ENCODE peak calls at places on chromosome 4, in eight cellular contexts. Y, V, U, N, G, R, P and S are unnamed samples.

GRCh38 chr4:88949605-88950004 is 107.4 kb downstream of the FAM13A start:
- DNase-seq in G (no peak), P (no peak), U (no peak), V (no peak), N (no peak), Y (no peak), R (no peak), S (no peak)

GRCh38 chr4:53361451-53361850 is 4.4 kb downstream of the SCFD2 start:
- DNase-seq in U (peak), G (no peak), P (no peak), N (no peak), V (no peak), R (peak), Y (no peak), S (no peak)

GRCh38 chr4:141860974-141861373 is 224.6 kb downstream of the IL15 start:
- DNase-seq in Y (no peak), P (no peak), N (no peak), G (no peak), V (no peak), U (no peak), R (no peak), S (no peak)

GRCh38 chr4:98653890-98654867 is 4.2 kb downstream of the TSPAN5 start:
- DNase-seq in V (no peak), R (peak), U (peak), P (no peak), Y (no peak), N (no peak), G (no peak), S (no peak)

GRCh38 chr4:45438047-45438446 is 685.8 kb downstream of the GABRG1 start:
- DNase-seq in N (no peak), P (no peak), Y (no peak), U (no peak), V (no peak), G (no peak), R (no peak), S (no peak)

GRCh38 chr4:173626277-173626676 is 96.2 kb upstream of the HAND2 start:
- DNase-seq in Y (no peak), N (no peak), U (no peak), V (no peak), G (no peak), R (no peak), P (no peak), S (no peak)

GRCh38 chr4:106041294-106042002 is 146.2 kb downstream of the NPNT start:
- DNase-seq in U (no peak), G (no peak), P (no peak), Y (no peak), R (no peak), V (no peak), N (no peak), S (no peak)

GRCh38 chr4:7278071-7278765 is 85.9 kb downstream of the SORCS2 start:
- DNase-seq in U (no peak), V (no peak), G (no peak), P (no peak), N (no peak), R (no peak), Y (no peak), S (no peak)

GRCh38 chr4:16092682-16093319 is 9.0 kb upstream of the PROM1 start:
- DNase-seq in Y (no peak), V (no peak), P (no peak), N (no peak), R (no peak), U (no peak), G (no peak), S (no peak)

GRCh38 chr4:102174800-102175199 is 170.5 kb downstream of the SLC39A8 start:
- DNase-seq in P (no peak), G (peak), N (no peak), R (peak), Y (no peak), U (no peak), V (no peak), S (no peak)

GRCh38 chr4:128570380-128570779 is 239.1 kb upstream of the JADE1 start:
- DNase-seq in V (no peak), Y (peak), U (peak), P (no peak), G (no peak), N (peak), R (peak), S (no peak)

GRCh38 chr4:55381502-55381901 is 14.3 kb upstream of the TMEM165 start:
- DNase-seq in U (no peak), P (no peak), N (no peak), R (no peak), V (no peak), G (peak), Y (no peak), S (no peak)

GRCh38 chr4:25370242-25370641 is 6.8 kb upstream of the ANAPC4 start:
- DNase-seq in Y (no peak), G (no peak), U (no peak), R (no peak), V (no peak), P (no peak), N (no peak), S (no peak)

GRCh38 chr4:3283483-3283882 is 9.3 kb upstream of the RGS12 start:
- DNase-seq in Y (no peak), V (no peak), G (no peak), N (no peak), R (no peak), P (no peak), U (no peak), S (no peak)

GRCh38 chr4:89755210-89755609 is 81.8 kb downstream of the SNCA start:
- DNase-seq in V (no peak), P (no peak), R (no peak), G (no peak), U (no peak), N (no peak), Y (no peak), S (no peak)

GRCh38 chr4:172042714-172043114 is 229.5 kb downstream of the GALNTL6 start:
- DNase-seq in R (no peak), P (no peak), N (no peak), U (no peak), V (no peak), G (peak), Y (no peak), S (no peak)

GRCh38 chr4:106502106-106502699 is 133.6 kb upstream of the GIMD1 start:
- DNase-seq in G (peak), V (peak), N (peak), U (peak), P (peak), Y (no peak), R (peak), S (peak)

GRCh38 chr4:109730294-109731051 is 603 bp upstream of the PLA2G12A start:
- DNase-seq in V (no peak), U (peak), Y (peak), R (peak), G (peak), N (peak), P (peak), S (no peak)

GRCh38 chr4:40458683-40459082 is 123.5 kb downstream of the CHRNA9 start:
- DNase-seq in U (no peak), P (no peak), N (no peak), R (no peak), G (no peak), Y (no peak), V (no peak), S (no peak)

GRCh38 chr4:30600246-30600645 is 119.9 kb upstream of the PCDH7 start:
- DNase-seq in Y (no peak), P (no peak), U (no peak), N (no peak), V (no peak), R (no peak), G (peak), S (no peak)

GRCh38 chr4:95465010-95465409 is 83.8 kb downstream of the UNC5C start:
- DNase-seq in U (no peak), P (no peak), Y (no peak), V (no peak), G (no peak), N (no peak), R (peak), S (no peak)

GRCh38 chr4:173332963-173333657 is 1.0 kb downstream of the HMGB2 start:
- DNase-seq in N (no peak), V (peak), P (no peak), G (no peak), Y (peak), U (no peak), R (no peak), S (no peak)

GRCh38 chr4:57159866-57160265 is 49.7 kb upstream of the IGFBP7 start:
- DNase-seq in G (no peak), V (no peak), Y (no peak), R (no peak), N (no peak), P (no peak), U (no peak), S (no peak)

GRCh38 chr4:110970642-110971041 is 347.8 kb upstream of the PITX2 start:
- DNase-seq in N (no peak), Y (peak), U (peak), G (peak), P (peak), V (no peak), R (peak), S (peak)

GRCh38 chr4:107153228-107153627 is 117.1 kb upstream of the DKK2 start:
- DNase-seq in N (no peak), V (no peak), R (no peak), P (no peak), G (peak), Y (no peak), U (no peak), S (no peak)

GRCh38 chr4:185470503-185471195 is 884 bp downstream of the CCDC110 start:
- DNase-seq in R (peak), Y (peak), N (peak), G (peak), V (peak), P (peak), U (peak), S (no peak)

GRCh38 chr4:173517781-173518371 is 12.2 kb downstream of the HAND2 start:
- DNase-seq in Y (no peak), G (no peak), R (no peak), P (no peak), U (no peak), N (peak), V (no peak), S (no peak)

GRCh38 chr4:77652237-77652897 is 46.7 kb downstream of the CXCL13 start:
- DNase-seq in U (no peak), Y (no peak), P (no peak), G (no peak), V (no peak), N (no peak), R (no peak), S (no peak)

GRCh38 chr4:8537041-8537461 is 43.1 kb upstream of the GPR78 start:
- DNase-seq in P (no peak), Y (peak), G (no peak), U (peak), R (peak), N (peak), V (no peak), S (no peak)

GRCh38 chr4:24604558-24605214 is 20.3 kb upstream of the DHX15 start:
- DNase-seq in N (no peak), R (peak), U (no peak), V (no peak), P (no peak), Y (no peak), G (no peak), S (no peak)

GRCh38 chr4:5398056-5398455 is 310.3 kb downstream of the EVC2 start:
- DNase-seq in G (peak), N (no peak), P (no peak), Y (no peak), V (no peak), R (no peak), U (no peak), S (no peak)

GRCh38 chr4:142954415-142954814 is 108.3 kb upstream of the INPP4B start:
- DNase-seq in R (no peak), G (no peak), Y (no peak), U (no peak), N (no peak), V (no peak), P (no peak), S (no peak)